ENCODE peak calls at places on chromosomes 7 and 10, in eight cellular contexts. S, I, P, A, X, T, Q and F are unnamed samples.

GRCh38 chr10:71729023-71729649 is 9.6 kb upstream of the C10orf105 start:
- DNase-seq in S (peak), I (no peak), P (no peak), A (no peak), X (peak), T (no peak), Q (peak), F (peak)

GRCh38 chr10:122130474-122131110 is 140.5 kb upstream of the BTBD16 start:
- DNase-seq in S (no peak), I (peak), P (no peak), A (no peak), X (no peak), T (no peak), Q (no peak), F (no peak)

GRCh38 chr10:110872984-110873569 is 1.3 kb downstream of the PDCD4 start:
- DNase-seq in S (no peak), I (no peak), P (no peak), A (no peak), X (no peak), T (no peak), Q (no peak), F (no peak)

GRCh38 chr7:157576415-157576814 is 239.6 kb downstream of the DNAJB6 start:
- DNase-seq in S (peak), I (no peak), P (no peak), A (peak), X (no peak), T (peak), Q (peak), F (no peak)

GRCh38 chr10:110919971-110920881 is 822 bp downstream of the SHOC2 start:
- DNase-seq in S (peak), I (peak), P (peak), A (peak), X (peak), T (no peak), Q (no peak), F (peak)

GRCh38 chr7:149688836-149689590 is 84.4 kb downstream of the ZNF467 start:
- DNase-seq in S (no peak), I (no peak), P (peak), A (no peak), X (no peak), T (no peak), Q (no peak), F (no peak)

GRCh38 chr10:124152781-124153600 is 59.6 kb upstream of the CHST15 start:
- DNase-seq in S (peak), I (peak), P (peak), A (no peak), X (peak), T (peak), Q (peak), F (peak)

GRCh38 chr7:101792051-101792651 is 25.3 kb upstream of the CUX1 start:
- DNase-seq in S (peak), I (no peak), P (peak), A (no peak), X (no peak), T (no peak), Q (no peak), F (peak)

GRCh38 chr10:6774406-6774805 is 194.3 kb upstream of the PRKCQ start:
- DNase-seq in S (no peak), I (peak), P (no peak), A (no peak), X (no peak), T (no peak), Q (no peak), F (no peak)